ENCODE peak calls at places on chromosome 21, in six cellular contexts. W is transverse colon, K is fibroblast of lung, P is left ventricle myocardium inferior, Q is MM.1S, X is mucosa of descending colon. R is an unnamed sample.

GRCh38 chr21:42833439-42833815 is 45.9 kb downstream of the WDR4 start:
- DNase-seq in X (no peak), Q (peak; percentile 38), P (no peak), W (peak; percentile 64), K (no peak), R (peak; percentile 39)

GRCh38 chr21:35593000-35593502 is 467.3 kb downstream of the SETD4 start:
- DNase-seq in X (no peak), P (no peak), K (peak; percentile 81), W (no peak), Q (no peak), R (no peak)

GRCh38 chr21:27363719-27364479 is 397.0 kb upstream of the ADAMTS5 start:
- DNase-seq in W (no peak), K (no peak), X (no peak), P (no peak), Q (no peak), R (no peak)

GRCh38 chr21:31873696-31874599 is 1.1 kb downstream of the HUNK start:
- DNase-seq in Q (peak; percentile 60), X (peak; percentile 63), P (peak; percentile 33), K (peak; percentile 25), W (peak; percentile 68), R (peak; percentile 78)

GRCh38 chr21:25416669-25417068 is 190.6 kb downstream of the MRPL39 start:
- DNase-seq in P (no peak), K (no peak), Q (no peak), W (no peak), X (no peak), R (no peak)

GRCh38 chr21:42524341-42525227 is 10.9 kb downstream of the SLC37A1 start:
- DNase-seq in P (peak; percentile 61), W (peak; percentile 81), K (peak; percentile 56), X (peak; percentile 88), Q (peak; percentile 91), R (peak; percentile 62)

GRCh38 chr21:42000908-42001307 is 9.3 kb downstream of the ZBTB21 start:
- DNase-seq in Q (no peak), X (no peak), P (no peak), K (no peak), W (no peak), R (no peak)

GRCh38 chr21:32315511-32316362 is 17.1 kb downstream of the MRAP start:
- DNase-seq in X (no peak), P (no peak), W (no peak), K (no peak), Q (no peak), R (no peak)

GRCh38 chr21:22145555-22145954 is 1147.3 kb downstream of the NCAM2 start:
- DNase-seq in Q (no peak), X (no peak), W (no peak), P (no peak), K (no peak), R (no peak)

GRCh38 chr21:26572668-26573381 is at the start of gene CYYR1:
- DNase-seq in Q (no peak), K (peak; percentile 29), X (peak; percentile 49), W (no peak), P (peak; percentile 29), R (no peak)

GRCh38 chr21:27817061-27817460 is 850.2 kb upstream of the ADAMTS5 start:
- DNase-seq in P (no peak), K (no peak), Q (no peak), W (no peak), X (no peak), R (no peak)

GRCh38 chr21:21668198-21668597 is 670.0 kb downstream of the NCAM2 start:
- DNase-seq in X (no peak), Q (peak; percentile 62), W (no peak), P (no peak), K (no peak), R (no peak)

GRCh38 chr21:15355066-15355465 is 290.3 kb upstream of the NRIP1 start:
- DNase-seq in P (no peak), W (no peak), Q (no peak), X (no peak), K (no peak), R (no peak)

GRCh38 chr21:32844653-32845443 is 73.3 kb upstream of the PAXBP1 start:
- DNase-seq in K (peak; percentile 71), X (no peak), Q (no peak), W (no peak), P (no peak), R (no peak)

GRCh38 chr21:35321322-35322200 is 272.5 kb upstream of the RUNX1 start:
- DNase-seq in X (no peak), K (no peak), W (no peak), P (no peak), Q (no peak), R (no peak)

GRCh38 chr21:42112223-42112622 is 41.1 kb downstream of the UMODL1 start:
- DNase-seq in X (no peak), P (no peak), Q (peak; percentile 39), W (no peak), K (no peak), R (no peak)

GRCh38 chr21:31929548-31929947 is 56.7 kb downstream of the HUNK start:
- DNase-seq in X (no peak), K (no peak), P (no peak), W (no peak), Q (no peak), R (no peak)

GRCh38 chr21:18253252-18253651 is 8.6 kb downstream of the CHODL start:
- DNase-seq in X (no peak), K (no peak), W (no peak), Q (no peak), P (no peak), R (no peak)

GRCh38 chr21:31161157-31161556 is 122.9 kb upstream of the KRTAP19-8 start:
- DNase-seq in Q (no peak), W (no peak), K (peak; percentile 78), X (no peak), P (no peak), R (no peak)

GRCh38 chr21:42093991-42094417 is 22.9 kb downstream of the UMODL1 start:
- DNase-seq in K (peak; percentile 98), P (no peak), Q (no peak), X (peak; percentile 50), W (no peak), R (no peak)

GRCh38 chr21:29557200-29557599 is 258.5 kb downstream of the BACH1 start:
- DNase-seq in P (no peak), K (peak; percentile 6), W (no peak), Q (no peak), X (no peak), R (no peak)

GRCh38 chr21:30482130-30482529 is 2.0 kb upstream of the KRTAP19-1 start:
- DNase-seq in K (no peak), W (no peak), Q (no peak), X (no peak), P (no peak), R (no peak)

GRCh38 chr21:38355992-38356781 is 99.4 kb downstream of the KCNJ15 start:
- DNase-seq in P (peak; percentile 76), Q (peak; percentile 82), W (peak; percentile 82), K (peak; percentile 60), X (peak; percentile 80), R (peak; percentile 78)
- TF ChIP-seq CTCF in P (peak; percentile 96), Q (peak; percentile 100), W (peak; percentile 93), K (peak; percentile 99), X (peak; percentile 85), R (peak; percentile 91)

GRCh38 chr21:44966135-44967081 is 26.6 kb downstream of the SLX9 start:
- DNase-seq in X (no peak), P (peak; percentile 75), K (no peak), W (no peak), Q (no peak), R (peak; percentile 34)

GRCh38 chr21:44967082-44968047 is 27.5 kb downstream of the SLX9 start:
- DNase-seq in K (no peak), Q (no peak), P (no peak), W (no peak), X (no peak), R (no peak)

GRCh38 chr21:44965251-44966022 is 25.6 kb downstream of the SLX9 start:
- DNase-seq in K (peak; percentile 85), W (no peak), P (no peak), X (no peak), Q (no peak), R (no peak)

GRCh38 chr21:44962481-44962966 is 22.7 kb downstream of the SLX9 start:
- DNase-seq in Q (no peak), X (no peak), W (no peak), P (no peak), K (peak; percentile 100), R (no peak)

DNA sequence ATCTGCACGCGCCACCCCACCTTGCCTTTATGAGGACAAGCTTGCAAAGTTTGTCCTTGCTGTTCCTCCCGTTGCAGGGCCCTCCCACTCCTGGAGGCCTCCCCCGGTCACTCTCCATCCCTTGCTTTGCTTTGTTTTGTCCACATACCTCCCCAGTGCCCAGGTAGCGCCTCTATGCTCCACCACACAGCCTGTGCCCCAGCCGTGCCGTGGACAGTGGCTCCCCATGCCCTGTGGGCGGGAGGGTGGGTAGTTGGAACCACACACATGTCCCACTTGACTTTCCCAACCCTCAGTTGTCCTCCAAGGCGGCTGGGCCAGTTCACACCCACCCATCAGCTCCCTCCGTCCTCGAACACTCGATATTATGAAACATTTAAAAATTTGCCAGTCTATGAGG is 24.6 kb downstream of the SLX9 start:
- DNase-seq in Q (no peak), W (no peak), X (no peak), P (no peak), K (no peak), R (no peak)
- H3K4me1 ChIP-seq in Q (no peaks in the 10 kb centered on the region), W (peaks cover 58% of the 10 kb centered on the region), X (no peaks in the 10 kb centered on the region), P (peaks cover 92% of the 10 kb centered on the region), K (peaks cover 11% of the 10 kb centered on the region), R (no peaks in the 10 kb centered on the region)

GRCh38 chr21:34020005-34020847 is 53.2 kb upstream of the MRPS6 start:
- DNase-seq in W (no peak), Q (peak; percentile 61), P (no peak), X (no peak), K (peak; percentile 58), R (peak; percentile 31)
- TF ChIP-seq CTCF in W (no peak), Q (peak; percentile 43), P (no peak), X (no peak), K (no peak), R (no peak)

DNA sequence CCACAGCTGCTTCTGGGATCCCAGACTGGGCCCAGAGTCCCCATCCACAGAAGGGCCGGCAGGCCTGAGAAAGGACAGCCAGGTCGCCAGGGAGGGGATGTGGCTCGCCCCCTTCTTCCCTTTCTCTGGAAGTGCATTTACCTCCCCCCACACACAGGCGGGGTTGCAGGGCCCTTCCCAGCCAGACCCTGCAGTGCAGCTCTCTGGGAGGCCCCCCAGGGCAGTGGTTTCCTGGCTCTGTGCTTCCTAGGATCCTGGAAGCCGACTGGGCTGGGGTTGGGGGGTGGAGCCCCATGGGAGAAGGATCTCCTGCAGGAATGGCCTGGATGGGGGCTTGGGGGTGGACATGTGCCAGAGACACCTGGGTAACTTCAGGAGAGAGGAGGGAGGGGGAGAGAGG is 4.2 kb upstream of the COL6A1 start:
- DNase-seq in W (peak; percentile 24), X (peak; percentile 57), K (no peak), P (peak; percentile 50), Q (no peak), R (no peak)
- H3K4me1 ChIP-seq in W (peaks cover 69% of the 10 kb centered on the region), X (peaks cover 26% of the 10 kb centered on the region), K (peaks cover 32% of the 10 kb centered on the region), P (peaks cover 69% of the 10 kb centered on the region), Q (peaks cover 6% of the 10 kb centered on the region), R (peaks cover 38% of the 10 kb centered on the region)

R was measured in body of pancreas.